ENCODE peak calls at places on chromosomes 12 and 14, in ten cellular contexts. X is CD8-positive, alpha-beta T cell; U is ascending aorta; A is epithelial cell of esophagus; V is H9; R is neural progenitor cell; B is GM20000; W is GM13977; Q is HCT116; M is fibroblast of the aortic adventitia. K is an unnamed sample.

GRCh38 chr14:28704153-28704552 is 62.4 kb upstream of the FOXG1 start:
- DNase-seq in V (no peak), A (peak; percentile 73), Q (no peak), X (no peak), R (no peak), M (peak; percentile 1), B (no peak), W (no peak), U (no peak), K (no peak)

GRCh38 chr14:100416081-100416480 is 92.9 kb downstream of the SLC25A47 start:
- DNase-seq in W (no peak), M (no peak), B (no peak), R (no peak), X (no peak), V (no peak), A (no peak), Q (no peak), U (no peak), K (no peak)

GRCh38 chr12:57215668-57216013 is 953 bp upstream of the NXPH4 start:
- DNase-seq in R (no peak), B (peak; percentile 77), X (no peak), W (peak; percentile 80), A (peak; percentile 53), V (no peak), Q (no peak), M (peak; percentile 38), U (no peak), K (peak; percentile 51)

GRCh38 chr12:115354476-115354890 is 670.5 kb upstream of the TBX3 start:
- DNase-seq in U (no peak), A (peak; percentile 25), Q (no peak), W (peak; percentile 22), M (no peak), R (no peak), X (no peak), B (no peak), V (no peak), K (no peak)

GRCh38 chr12:105445261-105446015 is 114.9 kb downstream of the C12orf75 start:
- DNase-seq in M (peak; percentile 80), Q (no peak), W (no peak), A (peak; percentile 63), V (no peak), U (no peak), X (no peak), R (peak; percentile 48), B (no peak), K (no peak)

GRCh38 chr12:24852420-24852819 is 96.5 kb downstream of the BCAT1 start:
- DNase-seq in Q (no peak), B (no peak), W (no peak), U (no peak), X (no peak), R (no peak), A (peak; percentile 20), M (no peak), V (no peak), K (no peak)

GRCh38 chr12:86496595-86496994 is 240.4 kb upstream of the MGAT4C start:
- DNase-seq in X (no peak), V (no peak), B (no peak), A (peak; percentile 16), W (no peak), Q (no peak), U (no peak), M (no peak), R (no peak), K (no peak)

GRCh38 chr14:61584258-61584657 is 111.1 kb upstream of the HIF1A start:
- DNase-seq in V (no peak), X (no peak), A (peak; percentile 87), Q (no peak), W (no peak), U (no peak), R (no peak), B (no peak), M (peak; percentile 72), K (no peak)

GRCh38 chr12:12228402-12228801 is 38.4 kb downstream of the LRP6 start:
- DNase-seq in B (no peak), R (peak; percentile 43), Q (no peak), W (no peak), M (no peak), X (no peak), U (no peak), A (no peak), V (peak; percentile 52), K (no peak)

GRCh38 chr12:31033681-31034080 is 40.0 kb upstream of the DDX11 start:
- DNase-seq in V (no peak), W (no peak), Q (no peak), M (no peak), X (no peak), A (no peak), R (no peak), U (no peak), B (no peak), K (no peak)

GRCh38 chr14:37037636-37038387 is 134.6 kb downstream of the SLC25A21 start:
- DNase-seq in X (no peak), Q (no peak), M (no peak), V (no peak), W (no peak), B (no peak), R (no peak), U (no peak), A (no peak), K (no peak)

GRCh38 chr12:43079481-43079880 is 472.5 kb downstream of the ADAMTS20 start:
- DNase-seq in Q (no peak), B (no peak), U (no peak), M (no peak), V (no peak), X (no peak), A (peak; percentile 6), W (no peak), R (no peak), K (no peak)

GRCh38 chr12:1356285-1356684 is 238.1 kb downstream of the FBXL14 start:
- DNase-seq in W (no peak), X (no peak), Q (no peak), B (no peak), R (no peak), A (no peak), U (no peak), V (no peak), M (no peak), K (no peak)

GRCh38 chr14:100836961-100837811 is 11.3 kb downstream of the MEG3 start:
- DNase-seq in B (no peak), V (no peak), A (no peak), W (no peak), X (no peak), U (no peak), M (no peak), R (no peak), Q (no peak), K (no peak)

GRCh38 chr12:124782132-124782531 is 81.5 kb downstream of the SCARB1 start:
- DNase-seq in R (no peak), B (no peak), Q (no peak), U (no peak), A (no peak), W (no peak), M (no peak), X (no peak), V (no peak), K (no peak)

GRCh38 chr12:131136539-131136872 is 182.8 kb downstream of the ADGRD1 start:
- DNase-seq in R (no peak), M (no peak), B (no peak), X (peak; percentile 47), A (no peak), Q (no peak), W (no peak), U (no peak), V (no peak), K (no peak)

GRCh38 chr14:21093769-21094681 is 4.4 kb downstream of the ZNF219 start:
- DNase-seq in B (no peak), A (no peak), V (peak; percentile 91), M (no peak), X (no peak), W (peak; percentile 18), Q (no peak), U (no peak), R (peak; percentile 98), K (no peak)
- TF ChIP-seq CTCF in B (no peak), A (no peak), V (peak; percentile 69), M (peak; percentile 40), X (no peak), W (no peak), Q (no peak), U (no peak), R (peak; percentile 66), K (no peak)

DNA sequence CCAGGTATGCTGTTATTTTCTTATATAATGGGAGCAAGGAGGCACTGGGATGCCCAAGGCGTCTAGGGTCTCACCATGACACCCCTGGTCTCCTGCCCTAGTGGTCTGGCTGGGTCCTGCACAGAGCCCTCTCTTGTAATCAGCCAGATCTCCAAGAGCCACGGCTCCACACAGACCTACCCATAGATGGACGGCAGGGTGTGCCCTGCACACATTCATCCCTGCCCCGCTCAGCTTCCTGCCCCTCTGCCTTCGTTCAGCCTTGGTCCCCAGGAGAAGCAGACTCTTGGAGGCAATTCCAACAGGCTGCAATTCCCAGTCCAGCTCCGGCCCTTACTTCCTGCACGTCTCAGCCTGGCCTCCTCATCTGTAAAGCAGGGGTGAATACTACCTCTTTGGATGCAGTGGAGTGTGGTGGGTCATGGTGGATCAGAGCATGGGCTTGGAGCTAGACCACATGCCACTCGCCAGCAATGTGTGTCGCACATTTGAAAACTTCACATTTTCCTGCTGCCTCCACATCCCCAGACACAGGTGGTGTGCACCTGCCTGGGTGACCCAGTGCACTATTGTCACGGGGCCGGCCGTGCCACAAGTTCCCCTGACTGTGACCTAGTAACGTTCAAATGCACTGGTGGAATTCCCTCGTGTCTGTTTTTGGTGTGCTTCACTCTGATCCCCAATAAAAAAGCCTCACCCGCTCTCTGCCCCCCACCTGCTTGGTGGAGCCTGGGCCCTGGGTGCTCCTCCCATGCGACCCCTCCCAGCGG is 171.1 kb upstream of the PRMT8 start:
- DNase-seq in V (no peak), A (no peak), R (no peak), W (no peak), X (no peak), U (no peak), B (no peak), Q (no peak), M (no peak), K (no peak)
- TF ChIP-seq CTCF in V (peak; percentile 47), A (peak; percentile 9), R (peak; percentile 18), W (no peak), X (no peak), U (no peak), B (no peak), Q (peak; percentile 19), M (peak; percentile 4), K (no peak)

DNA sequence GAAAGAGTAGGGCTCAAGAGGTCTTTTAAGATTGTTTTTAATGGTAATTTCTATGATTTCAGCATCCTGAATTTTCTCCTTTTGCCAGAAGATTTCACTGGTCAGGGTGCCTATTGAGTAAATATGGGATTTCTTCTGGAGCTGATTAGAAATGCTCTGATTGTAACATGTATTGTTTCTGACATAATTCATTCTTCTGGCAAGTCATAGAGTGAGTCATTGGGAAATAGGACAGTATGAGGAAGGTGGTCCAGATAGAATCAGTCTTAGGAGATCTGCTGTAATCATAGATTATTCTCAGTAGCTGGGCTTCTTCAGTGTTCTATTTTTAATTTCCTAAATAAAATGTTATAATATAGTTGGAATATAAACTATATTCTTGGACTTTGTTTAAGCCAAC is 182.0 kb upstream of the NAV3 start:
- DNase-seq in Q (no peak), M (peak; percentile 59), W (no peak), V (no peak), X (no peak), A (peak; percentile 38), B (no peak), U (no peak), R (no peak), K (no peak)
- TF ChIP-seq CTCF in Q (no peak), M (no peak), W (no peak), V (no peak), X (no peak), A (no peak), B (no peak), U (no peak), R (no peak), K (no peak)

GRCh38 chr14:102508774-102509743 is 517 bp downstream of the ANKRD9 start:
- DNase-seq in R (no peak), Q (no peak), U (peak; percentile 29), W (peak; percentile 55), X (peak; percentile 58), M (peak; percentile 56), B (peak; percentile 73), A (peak; percentile 40), V (no peak), K (peak; percentile 53)
- TF ChIP-seq CTCF in R (no peak), Q (no peak), U (peak; percentile 5), W (no peak), X (no peak), M (no peak), B (no peak), A (no peak), V (no peak), K (no peak)

K was measured in activated B cell treated with CpG ODN at 0.5 μM for 24 hours.